ENCODE peak calls at places on chromosomes 12 and 14, in nine cellular contexts. One of them, this sample, is unnamed.

GRCh38 chr12:70364695-70365397 is 1.2 kb upstream of the KCNMB4 start:
- DNase-seq in transverse colon: no peak
- DNase-seq in glutamatergic neuron: no peak
- DNase-seq in GM13977: no peak
- DNase-seq in foreskin fibroblast: no peak
- DNase-seq in psoas muscle: no peak
- DNase-seq in Peyer's patch: no peak
- DNase-seq in brain microvascular endothelial cell: no peak
- DNase-seq in WTC11: peak
- DNase-seq in this sample: no peak

GRCh38 chr14:94421316-94421715 is 31.3 kb downstream of the SERPINA11 start:
- DNase-seq in GM13977: no peak
- DNase-seq in psoas muscle: no peak
- DNase-seq in brain microvascular endothelial cell: no peak
- DNase-seq in transverse colon: no peak
- DNase-seq in Peyer's patch: no peak
- DNase-seq in glutamatergic neuron: no peak
- DNase-seq in foreskin fibroblast: no peak
- DNase-seq in WTC11: no peak
- DNase-seq in this sample: no peak

GRCh38 chr12:67414011-67414715 is 145.0 kb downstream of the CAND1 start:
- DNase-seq in GM13977: no peak
- DNase-seq in psoas muscle: no peak
- DNase-seq in transverse colon: no peak
- DNase-seq in foreskin fibroblast: no peak
- DNase-seq in glutamatergic neuron: no peak
- DNase-seq in Peyer's patch: no peak
- DNase-seq in WTC11: no peak
- DNase-seq in brain microvascular endothelial cell: no peak
- DNase-seq in this sample: no peak

GRCh38 chr14:104105071-104105821 is 19.7 kb downstream of the ASPG start:
- DNase-seq in WTC11: peak
- DNase-seq in GM13977: no peak
- DNase-seq in glutamatergic neuron: peak
- DNase-seq in brain microvascular endothelial cell: no peak
- DNase-seq in transverse colon: peak
- DNase-seq in psoas muscle: peak
- DNase-seq in foreskin fibroblast: no peak
- DNase-seq in Peyer's patch: no peak
- DNase-seq in this sample: no peak

GRCh38 chr14:74973003-74973614 is 17.7 kb upstream of the PGF start:
- DNase-seq in transverse colon: peak
- DNase-seq in WTC11: no peak
- DNase-seq in Peyer's patch: no peak
- DNase-seq in GM13977: no peak
- DNase-seq in psoas muscle: peak
- DNase-seq in foreskin fibroblast: no peak
- DNase-seq in glutamatergic neuron: no peak
- DNase-seq in brain microvascular endothelial cell: peak
- DNase-seq in this sample: no peak

GRCh38 chr12:3995276-3995675 is 122.1 kb upstream of the PARP11 start:
- DNase-seq in glutamatergic neuron: no peak
- DNase-seq in brain microvascular endothelial cell: no peak
- DNase-seq in psoas muscle: no peak
- DNase-seq in WTC11: no peak
- DNase-seq in GM13977: no peak
- DNase-seq in Peyer's patch: no peak
- DNase-seq in transverse colon: no peak
- DNase-seq in foreskin fibroblast: no peak
- DNase-seq in this sample: no peak

GRCh38 chr12:56389215-56389850 is 26.7 kb upstream of the APOF start:
- DNase-seq in GM13977: no peak
- DNase-seq in psoas muscle: no peak
- DNase-seq in brain microvascular endothelial cell: no peak
- DNase-seq in Peyer's patch: no peak
- DNase-seq in WTC11: no peak
- DNase-seq in foreskin fibroblast: no peak
- DNase-seq in transverse colon: no peak
- DNase-seq in glutamatergic neuron: no peak
- DNase-seq in this sample: no peak

GRCh38 chr12:108840605-108841328 is 16.6 kb downstream of the SSH1 start:
- DNase-seq in brain microvascular endothelial cell: no peak
- DNase-seq in GM13977: no peak
- DNase-seq in Peyer's patch: no peak
- DNase-seq in foreskin fibroblast: no peak
- DNase-seq in WTC11: no peak
- DNase-seq in transverse colon: no peak
- DNase-seq in glutamatergic neuron: no peak
- DNase-seq in psoas muscle: no peak
- DNase-seq in this sample: no peak

GRCh38 chr12:52805000-52805399 is 8.9 kb downstream of the KRT4 start:
- DNase-seq in foreskin fibroblast: no peak
- DNase-seq in GM13977: no peak
- DNase-seq in transverse colon: no peak
- DNase-seq in psoas muscle: no peak
- DNase-seq in glutamatergic neuron: no peak
- DNase-seq in WTC11: peak
- DNase-seq in Peyer's patch: no peak
- DNase-seq in brain microvascular endothelial cell: no peak
- DNase-seq in this sample: no peak

GRCh38 chr12:69906411-69907216 is 81.6 kb downstream of the MYRFL start:
- DNase-seq in psoas muscle: no peak
- DNase-seq in glutamatergic neuron: no peak
- DNase-seq in transverse colon: no peak
- DNase-seq in foreskin fibroblast: no peak
- DNase-seq in Peyer's patch: no peak
- DNase-seq in WTC11: no peak
- DNase-seq in brain microvascular endothelial cell: no peak
- DNase-seq in GM13977: peak
- DNase-seq in this sample: no peak

GRCh38 chr12:107322063-107322462 is 228.7 kb upstream of the CRY1 start:
- DNase-seq in GM13977: no peak
- DNase-seq in Peyer's patch: no peak
- DNase-seq in foreskin fibroblast: no peak
- DNase-seq in psoas muscle: no peak
- DNase-seq in glutamatergic neuron: no peak
- DNase-seq in brain microvascular endothelial cell: no peak
- DNase-seq in WTC11: no peak
- DNase-seq in transverse colon: no peak
- DNase-seq in this sample: no peak

GRCh38 chr14:80628547-80628946 is 313.0 kb downstream of the CEP128 start:
- DNase-seq in brain microvascular endothelial cell: no peak
- DNase-seq in WTC11: no peak
- DNase-seq in transverse colon: no peak
- DNase-seq in psoas muscle: no peak
- DNase-seq in foreskin fibroblast: no peak
- DNase-seq in Peyer's patch: no peak
- DNase-seq in GM13977: no peak
- DNase-seq in glutamatergic neuron: no peak
- DNase-seq in this sample: no peak

GRCh38 chr12:78863482-78864427 is 819 bp upstream of the SYT1 start:
- DNase-seq in GM13977: peak
- DNase-seq in brain microvascular endothelial cell: peak
- DNase-seq in foreskin fibroblast: peak
- DNase-seq in WTC11: peak
- DNase-seq in glutamatergic neuron: peak
- DNase-seq in Peyer's patch: peak
- DNase-seq in transverse colon: peak
- DNase-seq in psoas muscle: peak
- DNase-seq in this sample: peak

GRCh38 chr12:106239951-106240335 is 7.9 kb downstream of the CKAP4 start:
- DNase-seq in glutamatergic neuron: no peak
- DNase-seq in GM13977: no peak
- DNase-seq in brain microvascular endothelial cell: no peak
- DNase-seq in psoas muscle: no peak
- DNase-seq in foreskin fibroblast: no peak
- DNase-seq in WTC11: no peak
- DNase-seq in transverse colon: no peak
- DNase-seq in Peyer's patch: no peak
- DNase-seq in this sample: no peak

GRCh38 chr14:65103150-65103760 is 938 bp upstream of the MAX start:
- DNase-seq in Peyer's patch: no peak
- DNase-seq in WTC11: no peak
- DNase-seq in foreskin fibroblast: peak
- DNase-seq in brain microvascular endothelial cell: peak
- DNase-seq in glutamatergic neuron: peak
- DNase-seq in transverse colon: no peak
- DNase-seq in psoas muscle: no peak
- DNase-seq in GM13977: no peak
- DNase-seq in this sample: no peak

GRCh38 chr14:20668969-20669368 is 15.4 kb upstream of the RNASE4 start:
- DNase-seq in WTC11: no peak
- DNase-seq in glutamatergic neuron: no peak
- DNase-seq in foreskin fibroblast: no peak
- DNase-seq in brain microvascular endothelial cell: no peak
- DNase-seq in GM13977: no peak
- DNase-seq in Peyer's patch: no peak
- DNase-seq in transverse colon: no peak
- DNase-seq in psoas muscle: no peak
- DNase-seq in this sample: no peak

GRCh38 chr14:102795060-102795925 is 18.0 kb downstream of the TRAF3 start:
- DNase-seq in transverse colon: peak
- DNase-seq in WTC11: no peak
- DNase-seq in GM13977: peak
- DNase-seq in foreskin fibroblast: peak
- DNase-seq in psoas muscle: peak
- DNase-seq in brain microvascular endothelial cell: peak
- DNase-seq in Peyer's patch: no peak
- DNase-seq in glutamatergic neuron: no peak
- DNase-seq in this sample: no peak
- TF ChIP-seq CTCF in transverse colon: no peak
- TF ChIP-seq CTCF in WTC11: no peak
- TF ChIP-seq CTCF in GM13977: no peak
- TF ChIP-seq CTCF in foreskin fibroblast: peak
- TF ChIP-seq CTCF in psoas muscle: no peak
- TF ChIP-seq CTCF in brain microvascular endothelial cell: peak
- TF ChIP-seq CTCF in Peyer's patch: no peak
- TF ChIP-seq CTCF in glutamatergic neuron: no peak
- TF ChIP-seq CTCF in this sample: no peak

GRCh38 chr14:91569301-91569700 is 59.2 kb upstream of the PPP4R3A start:
- DNase-seq in foreskin fibroblast: no peak
- DNase-seq in transverse colon: no peak
- DNase-seq in GM13977: no peak
- DNase-seq in WTC11: no peak
- DNase-seq in glutamatergic neuron: no peak
- DNase-seq in psoas muscle: no peak
- DNase-seq in Peyer's patch: no peak
- DNase-seq in brain microvascular endothelial cell: no peak
- DNase-seq in this sample: no peak

GRCh38 chr14:91570021-91570420 is 59.9 kb upstream of the PPP4R3A start:
- DNase-seq in Peyer's patch: no peak
- DNase-seq in transverse colon: no peak
- DNase-seq in brain microvascular endothelial cell: no peak
- DNase-seq in WTC11: peak
- DNase-seq in psoas muscle: no peak
- DNase-seq in GM13977: no peak
- DNase-seq in foreskin fibroblast: no peak
- DNase-seq in glutamatergic neuron: no peak
- DNase-seq in this sample: no peak

GRCh38 chr14:91573894-91574837 is 64.1 kb upstream of the PPP4R3A start:
- DNase-seq in psoas muscle: peak
- DNase-seq in foreskin fibroblast: peak
- DNase-seq in Peyer's patch: peak
- DNase-seq in GM13977: peak
- DNase-seq in WTC11: peak
- DNase-seq in transverse colon: peak
- DNase-seq in brain microvascular endothelial cell: peak
- DNase-seq in glutamatergic neuron: peak
- DNase-seq in this sample: peak

GRCh38 chr14:91573528-91573893 is 63.4 kb upstream of the PPP4R3A start:
- DNase-seq in glutamatergic neuron: no peak
- DNase-seq in foreskin fibroblast: no peak
- DNase-seq in WTC11: no peak
- DNase-seq in GM13977: no peak
- DNase-seq in Peyer's patch: no peak
- DNase-seq in transverse colon: no peak
- DNase-seq in psoas muscle: no peak
- DNase-seq in brain microvascular endothelial cell: no peak
- DNase-seq in this sample: no peak

GRCh38 chr14:91568626-91569025 is 58.5 kb upstream of the PPP4R3A start:
- DNase-seq in foreskin fibroblast: no peak
- DNase-seq in glutamatergic neuron: no peak
- DNase-seq in transverse colon: no peak
- DNase-seq in WTC11: no peak
- DNase-seq in GM13977: no peak
- DNase-seq in brain microvascular endothelial cell: no peak
- DNase-seq in psoas muscle: no peak
- DNase-seq in Peyer's patch: no peak
- DNase-seq in this sample: no peak
- TF ChIP-seq CTCF in foreskin fibroblast: no peak
- TF ChIP-seq CTCF in glutamatergic neuron: no peak
- TF ChIP-seq CTCF in transverse colon: no peak
- TF ChIP-seq CTCF in WTC11: no peak
- TF ChIP-seq CTCF in GM13977: no peak
- TF ChIP-seq CTCF in brain microvascular endothelial cell: no peak
- TF ChIP-seq CTCF in psoas muscle: no peak
- TF ChIP-seq CTCF in Peyer's patch: no peak
- TF ChIP-seq CTCF in this sample: no peak

GRCh38 chr12:75087656-75088055 is 122.0 kb downstream of the KCNC2 start:
- DNase-seq in psoas muscle: no peak
- DNase-seq in GM13977: no peak
- DNase-seq in glutamatergic neuron: peak
- DNase-seq in WTC11: no peak
- DNase-seq in transverse colon: no peak
- DNase-seq in Peyer's patch: no peak
- DNase-seq in brain microvascular endothelial cell: no peak
- DNase-seq in foreskin fibroblast: no peak
- DNase-seq in this sample: no peak
- TF ChIP-seq CTCF in psoas muscle: no peak
- TF ChIP-seq CTCF in GM13977: peak
- TF ChIP-seq CTCF in glutamatergic neuron: no peak
- TF ChIP-seq CTCF in WTC11: peak
- TF ChIP-seq CTCF in transverse colon: no peak
- TF ChIP-seq CTCF in Peyer's patch: no peak
- TF ChIP-seq CTCF in brain microvascular endothelial cell: peak
- TF ChIP-seq CTCF in foreskin fibroblast: no peak
- TF ChIP-seq CTCF in this sample: no peak

DNA sequence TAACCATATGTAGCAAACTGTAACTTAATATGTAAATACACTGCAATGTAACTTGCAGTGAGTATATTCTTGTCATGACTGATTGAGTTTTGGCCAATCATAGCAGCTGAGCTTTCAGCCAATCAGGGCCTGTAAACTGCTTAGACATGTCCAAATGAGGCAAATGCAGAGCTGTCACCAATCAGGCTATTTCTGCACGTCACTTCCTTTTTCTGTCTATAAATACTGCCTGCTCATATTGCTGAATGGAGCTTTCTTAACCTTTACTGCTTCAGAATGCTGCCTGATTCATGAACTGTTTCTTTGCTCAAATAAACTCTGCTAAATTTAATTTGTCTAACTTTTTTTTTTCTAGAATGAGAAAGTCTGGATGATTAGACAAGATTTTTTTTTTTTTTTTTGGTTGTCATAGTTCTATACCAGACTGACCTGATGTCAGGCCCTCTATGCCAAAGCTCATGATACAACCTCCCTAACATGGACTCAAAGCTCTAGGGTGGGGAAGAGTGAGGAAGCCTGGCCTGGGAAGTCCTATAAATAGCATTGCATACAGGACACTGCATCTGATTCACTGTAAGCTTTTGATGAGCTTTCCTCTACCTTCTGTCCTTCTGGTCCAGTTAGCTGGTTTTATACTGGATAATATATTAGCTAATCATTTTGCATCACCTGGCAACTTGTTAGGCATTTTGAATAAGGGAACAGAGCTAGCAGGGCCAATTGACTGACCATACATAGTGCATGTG is 12.0 kb downstream of the MGP start:
- DNase-seq in transverse colon: no peak
- DNase-seq in brain microvascular endothelial cell: no peak
- DNase-seq in Peyer's patch: no peak
- DNase-seq in WTC11: no peak
- DNase-seq in glutamatergic neuron: no peak
- DNase-seq in foreskin fibroblast: no peak
- DNase-seq in psoas muscle: no peak
- DNase-seq in GM13977: no peak
- DNase-seq in this sample: no peak
- TF ChIP-seq CTCF in transverse colon: no peak
- TF ChIP-seq CTCF in brain microvascular endothelial cell: no peak
- TF ChIP-seq CTCF in Peyer's patch: no peak
- TF ChIP-seq CTCF in WTC11: no peak
- TF ChIP-seq CTCF in glutamatergic neuron: no peak
- TF ChIP-seq CTCF in foreskin fibroblast: no peak
- TF ChIP-seq CTCF in psoas muscle: no peak
- TF ChIP-seq CTCF in GM13977: no peak
- TF ChIP-seq CTCF in this sample: no peak